ENCODE peak calls at places on chromosomes 11 and 22, in six cellular contexts. G, Y, U, B, X and F are unnamed samples.

GRCh38 chr22:33985506-33985905 is 65.2 kb upstream of the LARGE1 start:
- DNase-seq in G (no peak), Y (no peak), U (no peak), B (no peak), X (no peak), F (no peak)

GRCh38 chr22:33470456-33470855 is 412.3 kb upstream of the SYN3 start:
- DNase-seq in G (no peak), Y (no peak), U (no peak), B (no peak), X (no peak), F (no peak)

GRCh38 chr11:47071871-47072270 is 104.8 kb downstream of the ARFGAP2 start:
- DNase-seq in G (no peak), Y (no peak), U (peak; percentile 1), B (peak; percentile 21), X (no peak), F (peak; percentile 12)

GRCh38 chr11:119195680-119196079 is 10.4 kb downstream of the NHERF4 start:
- DNase-seq in G (no peak), Y (peak; percentile 73), U (peak; percentile 48), B (peak; percentile 50), X (peak; percentile 68), F (peak; percentile 75)

GRCh38 chr22:26918236-26918635 is 260.8 kb downstream of the MIAT start:
- DNase-seq in G (no peak), Y (no peak), U (no peak), B (no peak), X (no peak), F (no peak)

GRCh38 chr11:75689861-75690641 is 21.2 kb upstream of the MAP6 start:
- DNase-seq in G (no peak), Y (peak; percentile 55), U (no peak), B (no peak), X (no peak), F (peak; percentile 22)

GRCh38 chr11:73469401-73469800 is 93.2 kb downstream of the RELT start:
- DNase-seq in G (no peak), Y (no peak), U (no peak), B (peak; percentile 8), X (no peak), F (no peak)

GRCh38 chr11:32053151-32053550 is 37.7 kb upstream of the RCN1 start:
- DNase-seq in G (no peak), Y (no peak), U (no peak), B (no peak), X (no peak), F (peak; percentile 80)

GRCh38 chr11:95187730-95188129 is 43.3 kb downstream of the SESN3 start:
- DNase-seq in G (no peak), Y (no peak), U (no peak), B (no peak), X (no peak), F (no peak)

GRCh38 chr11:11944444-11944843 is 64.0 kb downstream of the DKK3 start:
- DNase-seq in G (no peak), Y (no peak), U (no peak), B (no peak), X (no peak), F (peak; percentile 16)

GRCh38 chr11:68254421-68254820 is 17.4 kb downstream of the C11orf24 start:
- DNase-seq in G (no peak), Y (no peak), U (no peak), B (no peak), X (no peak), F (no peak)

GRCh38 chr11:114607753-114608459 is 12.3 kb upstream of the NXPE4 start:
- DNase-seq in G (no peak), Y (peak; percentile 36), U (peak; percentile 13), B (no peak), X (no peak), F (peak; percentile 5)

GRCh38 chr11:235180-235997 is 753 bp downstream of the SIRT3 start:
- DNase-seq in G (no peak), Y (no peak), U (no peak), B (peak; percentile 20), X (no peak), F (no peak)

GRCh38 chr11:130403301-130403804 is 25.1 kb downstream of the ADAMTS8 start:
- DNase-seq in G (no peak), Y (peak; percentile 87), U (peak; percentile 89), B (peak; percentile 88), X (no peak), F (peak; percentile 97)

GRCh38 chr11:127620660-127621059 is 620.1 kb upstream of the KIRREL3 start:
- DNase-seq in G (no peak), Y (no peak), U (peak; percentile 26), B (no peak), X (no peak), F (peak; percentile 39)

GRCh38 chr11:75868990-75869389 is 54.0 kb downstream of the UVRAG start:
- DNase-seq in G (no peak), Y (no peak), U (no peak), B (no peak), X (no peak), F (no peak)

GRCh38 chr11:128520886-128521696 is 66.3 kb downstream of the ETS1 start:
- DNase-seq in G (no peak), Y (no peak), U (no peak), B (no peak), X (no peak), F (peak; percentile 42)

GRCh38 chr11:63879598-63879997 is 37.4 kb downstream of the RCOR2 start:
- DNase-seq in G (no peak), Y (no peak), U (no peak), B (peak; percentile 31), X (no peak), F (no peak)

GRCh38 chr11:63875506-63875905 is 36.6 kb downstream of the MARK2 start:
- DNase-seq in G (no peak), Y (no peak), U (no peak), B (no peak), X (no peak), F (no peak)

GRCh38 chr11:63874511-63874910 is 35.6 kb downstream of the MARK2 start:
- DNase-seq in G (no peak), Y (no peak), U (no peak), B (no peak), X (peak; percentile 29), F (no peak)

GRCh38 chr11:63877658-63878241 is 38.8 kb downstream of the MARK2 start:
- DNase-seq in G (no peak), Y (no peak), U (no peak), B (no peak), X (no peak), F (no peak)

GRCh38 chr11:63876616-63877015 is 37.7 kb downstream of the MARK2 start:
- DNase-seq in G (no peak), Y (no peak), U (no peak), B (no peak), X (no peak), F (no peak)
- H3K4me1 ChIP-seq in G (no peaks in the 10 kb centered on the region), Y (peaks cover 31% of the 10 kb centered on the region), U (peaks cover 27% of the 10 kb centered on the region), B (peaks cover 27% of the 10 kb centered on the region), X (peaks cover 45% of the 10 kb centered on the region), F (peaks cover 23% of the 10 kb centered on the region)

GRCh38 chr11:69772646-69773045 is 2.5 kb downstream of the FGF4 start:
- DNase-seq in G (no peak), Y (no peak), U (no peak), B (no peak), X (no peak), F (no peak)
- TF ChIP-seq EZH2 in G (no peak), Y (no peak), U (no peak), B (peak; percentile 31), X (no peak), F (no peak)

GRCh38 chr22:48753381-48753730 is 1074.3 kb downstream of the BRD1 start:
- DNase-seq in G (no peak), Y (no peak), U (no peak), B (no peak), X (no peak), F (no peak)
- H3K4me1 ChIP-seq in G (no peaks in the 10 kb centered on the region), Y (no peaks in the 10 kb centered on the region), U (no peaks in the 10 kb centered on the region), B (no peaks in the 10 kb centered on the region), X (no peaks in the 10 kb centered on the region), F (no peaks in the 10 kb centered on the region)

GRCh38 chr22:37824674-37825641 is 1.8 kb downstream of the GALR3 start:
- DNase-seq in G (no peak), Y (no peak), U (peak; percentile 25), B (no peak), X (no peak), F (peak; percentile 46)
- TF ChIP-seq EZH2 in G (no peak), Y (no peak), U (no peak), B (no peak), X (no peak), F (no peak)

GRCh38 chr22:23841736-23842404 is 3.1 kb upstream of the DERL3 start:
- DNase-seq in G (no peak), Y (no peak), U (no peak), B (no peak), X (no peak), F (no peak)

GRCh38 chr22:23847991-23848864 is 9.4 kb upstream of the DERL3 start:
- DNase-seq in G (no peak), Y (no peak), U (no peak), B (no peak), X (no peak), F (no peak)

GRCh38 chr22:23847310-23847920 is 8.6 kb upstream of the DERL3 start:
- DNase-seq in G (no peak), Y (no peak), U (no peak), B (no peak), X (no peak), F (no peak)

GRCh38 chr22:23845661-23846469 is 7.1 kb upstream of the DERL3 start:
- DNase-seq in G (no peak), Y (no peak), U (no peak), B (no peak), X (no peak), F (no peak)

GRCh38 chr22:23844739-23845202 is 6.0 kb upstream of the DERL3 start:
- DNase-seq in G (no peak), Y (no peak), U (no peak), B (no peak), X (no peak), F (no peak)
- H3K4me1 ChIP-seq in G (peaks cover 11% of the 10 kb centered on the region), Y (no peaks in the 10 kb centered on the region), U (peaks cover 36% of the 10 kb centered on the region), B (peaks cover 12% of the 10 kb centered on the region), X (peaks cover 4% of the 10 kb centered on the region), F (no peaks in the 10 kb centered on the region)

GRCh38 chr11:2101171-2101675 is 38.0 kb downstream of the IGF2 start:
- DNase-seq in G (no peak), Y (no peak), U (no peak), B (no peak), X (no peak), F (no peak)
- TF ChIP-seq EZH2 in G (no peak), Y (no peak), U (no peak), B (no peak), X (no peak), F (no peak)

DNA sequence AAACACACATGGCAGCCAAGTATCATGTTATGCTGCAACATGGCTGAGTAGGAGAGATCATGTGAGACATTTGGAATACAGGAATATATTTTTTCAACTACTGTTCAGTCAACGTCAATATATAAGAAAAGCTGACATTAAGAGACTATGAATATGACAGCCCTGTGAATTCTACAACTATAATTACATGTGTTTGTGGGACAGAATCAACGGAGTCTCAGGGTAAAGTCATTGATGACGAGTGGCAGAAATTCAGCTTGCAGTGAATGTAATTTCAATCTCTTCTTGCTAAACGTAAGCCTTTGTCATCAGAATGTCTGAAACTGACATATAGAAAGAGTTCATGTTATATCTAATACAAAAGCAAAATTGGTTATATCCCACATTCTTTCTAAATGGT is 83.7 kb upstream of the FIBIN start:
- DNase-seq in G (no peak), Y (no peak), U (no peak), B (no peak), X (no peak), F (no peak)
- H3K4me1 ChIP-seq in G (no peaks in the 10 kb centered on the region), Y (no peaks in the 10 kb centered on the region), U (no peaks in the 10 kb centered on the region), B (no peaks in the 10 kb centered on the region), X (no peaks in the 10 kb centered on the region), F (peaks cover 5% of the 10 kb centered on the region)